ENCODE peak calls at places on chromosomes 1 and 21, in six cellular contexts. M, H, A, Z, L and P are unnamed samples.

GRCh38 chr1:34199927-34200326 is 23.2 kb downstream of the C1orf94 start:
- DNase-seq in M (no peak), H (no peak), A (no peak), Z (peak), L (peak), P (no peak)

GRCh38 chr1:85862456-85862855 is 154.2 kb upstream of the ZNHIT6 start:
- DNase-seq in M (no peak), H (no peak), A (peak), Z (no peak), L (peak), P (no peak)

GRCh38 chr1:12293416-12293815 is 63.6 kb downstream of the VPS13D start:
- DNase-seq in M (no peak), H (no peak), A (no peak), Z (no peak), L (no peak), P (no peak)

GRCh38 chr21:42513151-42513984 is at the start of gene SLC37A1:
- DNase-seq in M (peak), H (no peak), A (no peak), Z (no peak), L (no peak), P (peak)

GRCh38 chr1:45870500-45870899 is 67.1 kb downstream of the MAST2 start:
- DNase-seq in M (no peak), H (no peak), A (no peak), Z (no peak), L (no peak), P (no peak)

GRCh38 chr1:109391626-109392025 is 6.1 kb downstream of the SORT1 start:
- DNase-seq in M (no peak), H (no peak), A (no peak), Z (no peak), L (no peak), P (no peak)

GRCh38 chr1:20325844-20326323 is 35.2 kb downstream of the VWA5B1 start:
- DNase-seq in M (no peak), H (no peak), A (no peak), Z (no peak), L (no peak), P (no peak)

GRCh38 chr1:214518387-214518786 is 33.0 kb downstream of the PTPN14 start:
- DNase-seq in M (no peak), H (no peak), A (no peak), Z (no peak), L (no peak), P (no peak)

GRCh38 chr1:59007820-59008598 is 224.2 kb upstream of the JUN start:
- DNase-seq in M (no peak), H (no peak), A (no peak), Z (peak), L (no peak), P (no peak)

GRCh38 chr1:1398677-1399186 is 403 bp downstream of the CCNL2 start:
- DNase-seq in M (no peak), H (no peak), A (no peak), Z (no peak), L (no peak), P (no peak)

GRCh38 chr1:181726608-181727007 is 243.3 kb downstream of the CACNA1E start:
- DNase-seq in M (no peak), H (no peak), A (no peak), Z (no peak), L (no peak), P (no peak)

GRCh38 chr1:230130172-230130944 is 63.3 kb downstream of the GALNT2 start:
- DNase-seq in M (no peak), H (no peak), A (no peak), Z (no peak), L (peak), P (no peak)

GRCh38 chr1:19639999-19640362 is 4.1 kb upstream of the NBL1 start:
- DNase-seq in M (no peak), H (peak), A (peak), Z (no peak), L (no peak), P (no peak)

GRCh38 chr1:187474266-187474665 is 645.5 kb downstream of the PLA2G4A start:
- DNase-seq in M (no peak), H (no peak), A (peak), Z (peak), L (peak), P (no peak)

GRCh38 chr1:52142220-52143153 is 598 bp downstream of the ZFYVE9 start:
- DNase-seq in M (peak), H (peak), A (peak), Z (peak), L (no peak), P (peak)

GRCh38 chr21:42624095-42624830 is 29.2 kb upstream of the PDE9A start:
- DNase-seq in M (no peak), H (peak), A (no peak), Z (no peak), L (no peak), P (no peak)